ENCODE peak calls at places on chromosomes 5 and 9, in four cellular contexts. W, F, G and Y are unnamed samples.

GRCh38 chr5:176658817-176659216 is 11.5 kb downstream of the TSPAN17 start:
- DNase-seq in F (no peak), G (no peak), W (no peak), Y (no peak)

GRCh38 chr5:73218552-73219171 is 45.7 kb downstream of the TMEM174 start:
- DNase-seq in G (no peak), F (no peak), W (no peak), Y (no peak)

GRCh38 chr5:57887851-57888621 is 405.4 kb upstream of the ACTBL2 start:
- DNase-seq in G (peak), W (no peak), F (no peak), Y (no peak)

GRCh38 chr5:77974576-77974975 is 198.4 kb upstream of the TBCA start:
- DNase-seq in W (no peak), G (no peak), F (no peak), Y (no peak)

GRCh38 chr9:88005146-88005750 is 30.9 kb upstream of the CDK20 start:
- DNase-seq in W (no peak), G (no peak), F (no peak), Y (no peak)

GRCh38 chr5:52864376-52864775 is 76.7 kb downstream of the ITGA1 start:
- DNase-seq in W (no peak), F (no peak), G (no peak), Y (no peak)

GRCh38 chr5:81021486-81021885 is 61.3 kb downstream of the RASGRF2 start:
- DNase-seq in G (no peak), F (no peak), W (no peak), Y (no peak)

GRCh38 chr9:105205787-105206511 is 38.5 kb upstream of the SLC44A1 start:
- DNase-seq in G (no peak), F (no peak), W (no peak), Y (no peak)

GRCh38 chr9:86122309-86122708 is 23.0 kb upstream of the GOLM1 start:
- DNase-seq in W (no peak), F (no peak), G (peak), Y (no peak)

GRCh38 chr5:118919016-118919415 is 69.3 kb downstream of the DTWD2 start:
- DNase-seq in W (no peak), F (no peak), G (no peak), Y (no peak)

GRCh38 chr5:93019896-93020295 is 561.1 kb downstream of the NR2F1-AS1 start:
- DNase-seq in W (no peak), G (no peak), F (no peak), Y (no peak)

GRCh38 chr5:139105621-139106071 is 92.5 kb downstream of the SIL1 start:
- DNase-seq in W (no peak), F (no peak), G (no peak), Y (no peak)

GRCh38 chr9:5186416-5187169 is 1.2 kb upstream of the INSL6 start:
- DNase-seq in G (peak), W (no peak), F (no peak), Y (peak)

GRCh38 chr5:140827704-140828401 is at the start of gene PCDHA6:
- DNase-seq in G (no peak), W (no peak), F (no peak), Y (no peak)

GRCh38 chr9:82011133-82011532 is 22.6 kb downstream of the SPATA31D1 start:
- DNase-seq in G (no peak), W (no peak), F (no peak), Y (no peak)

GRCh38 chr9:70588381-70588780 is 173.9 kb upstream of the KLF9 start:
- DNase-seq in F (no peak), W (no peak), G (no peak), Y (no peak)

GRCh38 chr9:82424599-82424998 is 436.0 kb downstream of the SPATA31D1 start:
- DNase-seq in W (no peak), F (no peak), G (no peak), Y (no peak)

GRCh38 chr9:68418259-68418845 is 61.9 kb downstream of the PGM5 start:
- DNase-seq in G (no peak), W (no peak), F (no peak), Y (no peak)

GRCh38 chr5:101045689-101046088 is 142.6 kb upstream of the ST8SIA4 start:
- DNase-seq in G (no peak), W (no peak), F (no peak), Y (no peak)

GRCh38 chr9:121380941-121381340 is 10.9 kb upstream of the STOM start:
- DNase-seq in F (no peak), W (no peak), G (peak), Y (no peak)

GRCh38 chr9:124511426-124511840 is 4.2 kb upstream of the NR5A1 start:
- DNase-seq in G (peak), F (no peak), W (peak), Y (peak)

GRCh38 chr9:89888677-89889076 is 283.9 kb downstream of the GADD45G start:
- DNase-seq in W (no peak), F (no peak), G (no peak), Y (no peak)

GRCh38 chr9:31321686-31322085 is 1062.8 kb upstream of the ACO1 start:
- DNase-seq in F (no peak), W (no peak), G (no peak), Y (no peak)

GRCh38 chr9:128428644-128429504 is 8.2 kb downstream of the CERCAM start:
- DNase-seq in G (no peak), F (no peak), W (no peak), Y (no peak)
- H3K4me3 ChIP-seq in G (no peak), F (no peak), W (no peak), Y (no peak)

GRCh38 chr5:5316333-5316732 is 106.1 kb upstream of the ICE1 start:
- DNase-seq in F (no peak), G (no peak), W (no peak), Y (no peak)
- TF ChIP-seq ZNF274 in F (no peak), G (no peak), W (no peak), Y (no peak)

GRCh38 chr5:1136814-1137213 is 25.0 kb upstream of the SLC12A7 start:
- DNase-seq in W (no peak), G (no peak), F (no peak), Y (no peak)
- TF ChIP-seq SUZ12 in W (no peak), G (no peak), F (no peak), Y (no peak)

DNA sequence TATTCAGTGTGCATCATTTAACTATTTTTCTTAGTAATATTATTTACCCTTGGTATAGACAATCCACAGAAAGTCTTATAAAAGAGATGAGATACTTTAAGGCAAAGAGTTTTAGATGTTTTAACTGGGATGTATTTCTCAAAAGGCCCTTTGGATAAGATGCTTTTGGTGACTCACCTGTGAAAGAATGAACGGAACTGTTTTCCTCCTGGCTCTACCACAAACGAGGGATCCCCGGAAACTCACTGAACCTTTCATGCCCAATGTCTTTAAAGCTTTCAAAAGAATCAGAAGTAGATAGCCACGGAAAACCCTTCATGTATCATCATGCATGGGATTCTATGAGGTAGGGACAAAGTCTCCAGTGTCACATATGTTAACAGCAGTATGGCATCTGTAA is 1.6 kb downstream of the ZNF782 start:
- DNase-seq in F (no peak), W (no peak), G (no peak), Y (no peak)
- H3K4me3 ChIP-seq in F (peak), W (no peak), G (peak), Y (no peak)

GRCh38 chr5:61052870-61053269 is 107.9 kb downstream of the NDUFAF2 start:
- DNase-seq in G (peak), F (no peak), W (no peak), Y (no peak)
- TF ChIP-seq ZNF274 in G (no peak), F (no peak), W (no peak), Y (no peak)